ENCODE peak calls at places on chromosome 18, in ten cellular contexts. One of them, this sample, is unnamed.

GRCh38 chr18:44541159-44541558 is 139.5 kb upstream of the SETBP1 start:
- DNase-seq in small intestine: no peak
- DNase-seq in CD4-positive, alpha-beta T cell: no peak
- DNase-seq in mesendoderm: no peak
- DNase-seq in stomach: no peak
- DNase-seq in naive thymus-derived CD4-positive, alpha-beta T cell: no peak
- DNase-seq in GM23338: no peak
- DNase-seq in pancreas: no peak
- DNase-seq in effector memory CD4-positive, alpha-beta T cell: no peak
- DNase-seq in GM23248: no peak
- DNase-seq in this sample: no peak

GRCh38 chr18:44637210-44638051 is 43.3 kb upstream of the SETBP1 start:
- DNase-seq in small intestine: no peak
- DNase-seq in CD4-positive, alpha-beta T cell: no peak
- DNase-seq in mesendoderm: peak; percentile 73
- DNase-seq in stomach: no peak
- DNase-seq in naive thymus-derived CD4-positive, alpha-beta T cell: no peak
- DNase-seq in GM23338: no peak
- DNase-seq in pancreas: no peak
- DNase-seq in effector memory CD4-positive, alpha-beta T cell: no peak
- DNase-seq in GM23248: peak; percentile 70
- DNase-seq in this sample: no peak

GRCh38 chr18:28013064-28013463 is 163.9 kb downstream of the CDH2 start:
- DNase-seq in small intestine: no peak
- DNase-seq in CD4-positive, alpha-beta T cell: no peak
- DNase-seq in mesendoderm: no peak
- DNase-seq in stomach: no peak
- DNase-seq in naive thymus-derived CD4-positive, alpha-beta T cell: no peak
- DNase-seq in GM23338: peak; percentile 16
- DNase-seq in pancreas: no peak
- DNase-seq in effector memory CD4-positive, alpha-beta T cell: no peak
- DNase-seq in GM23248: peak; percentile 58
- DNase-seq in this sample: peak; percentile 23

GRCh38 chr18:8660316-8660715 is 45.0 kb upstream of the MTCL1 start:
- DNase-seq in small intestine: no peak
- DNase-seq in CD4-positive, alpha-beta T cell: no peak
- DNase-seq in mesendoderm: no peak
- DNase-seq in stomach: no peak
- DNase-seq in naive thymus-derived CD4-positive, alpha-beta T cell: no peak
- DNase-seq in GM23338: no peak
- DNase-seq in pancreas: no peak
- DNase-seq in effector memory CD4-positive, alpha-beta T cell: no peak
- DNase-seq in GM23248: peak; percentile 48
- DNase-seq in this sample: peak; percentile 18

GRCh38 chr18:2150566-2150965 is 420.7 kb downstream of the METTL4 start:
- DNase-seq in small intestine: no peak
- DNase-seq in CD4-positive, alpha-beta T cell: no peak
- DNase-seq in mesendoderm: no peak
- DNase-seq in stomach: no peak
- DNase-seq in naive thymus-derived CD4-positive, alpha-beta T cell: no peak
- DNase-seq in GM23338: no peak
- DNase-seq in pancreas: no peak
- DNase-seq in effector memory CD4-positive, alpha-beta T cell: no peak
- DNase-seq in GM23248: no peak
- DNase-seq in this sample: no peak

GRCh38 chr18:11309172-11309571 is 159.8 kb upstream of the PIEZO2 start:
- DNase-seq in small intestine: no peak
- DNase-seq in CD4-positive, alpha-beta T cell: no peak
- DNase-seq in mesendoderm: peak; percentile 61
- DNase-seq in stomach: no peak
- DNase-seq in naive thymus-derived CD4-positive, alpha-beta T cell: no peak
- DNase-seq in GM23338: peak; percentile 32
- DNase-seq in pancreas: no peak
- DNase-seq in effector memory CD4-positive, alpha-beta T cell: no peak
- DNase-seq in GM23248: peak; percentile 26
- DNase-seq in this sample: no peak

GRCh38 chr18:32373995-32374394 is 96.7 kb downstream of the GAREM1 start:
- DNase-seq in small intestine: peak; percentile 96
- DNase-seq in CD4-positive, alpha-beta T cell: no peak
- DNase-seq in mesendoderm: no peak
- DNase-seq in stomach: no peak
- DNase-seq in naive thymus-derived CD4-positive, alpha-beta T cell: no peak
- DNase-seq in GM23338: no peak
- DNase-seq in pancreas: peak; percentile 46
- DNase-seq in effector memory CD4-positive, alpha-beta T cell: no peak
- DNase-seq in GM23248: peak; percentile 40
- DNase-seq in this sample: peak; percentile 52

GRCh38 chr18:35491689-35492077 is 6.1 kb downstream of the INO80C start:
- DNase-seq in small intestine: no peak
- DNase-seq in CD4-positive, alpha-beta T cell: no peak
- DNase-seq in mesendoderm: peak; percentile 87
- DNase-seq in stomach: no peak
- DNase-seq in naive thymus-derived CD4-positive, alpha-beta T cell: no peak
- DNase-seq in GM23338: peak; percentile 82
- DNase-seq in pancreas: no peak
- DNase-seq in effector memory CD4-positive, alpha-beta T cell: no peak
- DNase-seq in GM23248: no peak
- DNase-seq in this sample: no peak

GRCh38 chr18:28802546-28802945 is 625.6 kb upstream of the CDH2 start:
- DNase-seq in small intestine: no peak
- DNase-seq in CD4-positive, alpha-beta T cell: no peak
- DNase-seq in mesendoderm: no peak
- DNase-seq in stomach: no peak
- DNase-seq in naive thymus-derived CD4-positive, alpha-beta T cell: no peak
- DNase-seq in GM23338: no peak
- DNase-seq in pancreas: no peak
- DNase-seq in effector memory CD4-positive, alpha-beta T cell: no peak
- DNase-seq in GM23248: peak; percentile 33
- DNase-seq in this sample: peak; percentile 47

GRCh38 chr18:57771183-57771582 is 31.9 kb downstream of the ATP8B1 start:
- DNase-seq in small intestine: peak; percentile 93
- DNase-seq in CD4-positive, alpha-beta T cell: no peak
- DNase-seq in mesendoderm: no peak
- DNase-seq in stomach: peak; percentile 50
- DNase-seq in naive thymus-derived CD4-positive, alpha-beta T cell: no peak
- DNase-seq in GM23338: peak; percentile 24
- DNase-seq in pancreas: no peak
- DNase-seq in effector memory CD4-positive, alpha-beta T cell: no peak
- DNase-seq in GM23248: no peak
- DNase-seq in this sample: no peak

GRCh38 chr18:40976050-40976449 is 979.0 kb upstream of the PIK3C3 start:
- DNase-seq in small intestine: no peak
- DNase-seq in CD4-positive, alpha-beta T cell: no peak
- DNase-seq in mesendoderm: no peak
- DNase-seq in stomach: no peak
- DNase-seq in naive thymus-derived CD4-positive, alpha-beta T cell: no peak
- DNase-seq in GM23338: no peak
- DNase-seq in pancreas: no peak
- DNase-seq in effector memory CD4-positive, alpha-beta T cell: no peak
- DNase-seq in GM23248: no peak
- DNase-seq in this sample: no peak

GRCh38 chr18:47775961-47776360 is 154.5 kb downstream of the SMAD2 start:
- DNase-seq in small intestine: no peak
- DNase-seq in CD4-positive, alpha-beta T cell: no peak
- DNase-seq in mesendoderm: peak; percentile 20
- DNase-seq in stomach: no peak
- DNase-seq in naive thymus-derived CD4-positive, alpha-beta T cell: no peak
- DNase-seq in GM23338: peak; percentile 40
- DNase-seq in pancreas: no peak
- DNase-seq in effector memory CD4-positive, alpha-beta T cell: no peak
- DNase-seq in GM23248: peak; percentile 14
- DNase-seq in this sample: peak; percentile 21

GRCh38 chr18:69936191-69936558 is 11.5 kb downstream of the CD226 start:
- DNase-seq in small intestine: peak; percentile 54
- DNase-seq in CD4-positive, alpha-beta T cell: no peak
- DNase-seq in mesendoderm: no peak
- DNase-seq in stomach: no peak
- DNase-seq in naive thymus-derived CD4-positive, alpha-beta T cell: no peak
- DNase-seq in GM23338: no peak
- DNase-seq in pancreas: peak; percentile 48
- DNase-seq in effector memory CD4-positive, alpha-beta T cell: no peak
- DNase-seq in GM23248: no peak
- DNase-seq in this sample: no peak

GRCh38 chr18:9987931-9988330 is 74.1 kb downstream of the VAPA start:
- DNase-seq in small intestine: no peak
- DNase-seq in CD4-positive, alpha-beta T cell: no peak
- DNase-seq in mesendoderm: no peak
- DNase-seq in stomach: peak; percentile 82
- DNase-seq in naive thymus-derived CD4-positive, alpha-beta T cell: no peak
- DNase-seq in GM23338: no peak
- DNase-seq in pancreas: no peak
- DNase-seq in effector memory CD4-positive, alpha-beta T cell: no peak
- DNase-seq in GM23248: no peak
- DNase-seq in this sample: no peak

GRCh38 chr18:75544496-75544895 is 117.0 kb upstream of the SMIM21 start:
- DNase-seq in small intestine: no peak
- DNase-seq in CD4-positive, alpha-beta T cell: no peak
- DNase-seq in mesendoderm: no peak
- DNase-seq in stomach: no peak
- DNase-seq in naive thymus-derived CD4-positive, alpha-beta T cell: no peak
- DNase-seq in GM23338: no peak
- DNase-seq in pancreas: no peak
- DNase-seq in effector memory CD4-positive, alpha-beta T cell: no peak
- DNase-seq in GM23248: peak; percentile 85
- DNase-seq in this sample: peak; percentile 59

DNA sequence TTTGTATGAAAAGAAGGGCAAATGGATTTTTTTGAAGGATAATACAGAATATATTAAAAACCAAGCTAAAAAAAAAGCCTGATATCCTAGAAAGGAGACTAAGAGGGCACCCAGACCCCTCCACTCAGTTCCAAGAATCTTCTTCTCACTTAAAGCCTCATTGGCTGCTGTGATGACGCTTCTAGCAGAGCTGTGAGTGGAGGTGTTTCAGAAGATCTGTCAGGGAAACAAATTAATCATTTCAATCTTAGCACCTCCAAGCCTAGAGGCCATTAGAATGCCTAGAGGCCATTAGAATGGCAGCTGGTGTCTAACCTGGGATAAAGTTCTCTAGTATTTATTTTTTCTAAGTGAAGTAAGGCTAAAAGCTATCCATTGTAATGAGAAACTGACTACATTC is 164.2 kb upstream of the TMEM200C start:
- DNase-seq in small intestine: no peak
- DNase-seq in CD4-positive, alpha-beta T cell: no peak
- DNase-seq in mesendoderm: peak; percentile 26
- DNase-seq in stomach: no peak
- DNase-seq in naive thymus-derived CD4-positive, alpha-beta T cell: no peak
- DNase-seq in GM23338: no peak
- DNase-seq in pancreas: no peak
- DNase-seq in effector memory CD4-positive, alpha-beta T cell: no peak
- DNase-seq in GM23248: no peak
- DNase-seq in this sample: no peak
- H3K27ac ChIP-seq in small intestine: no peak overlapping the region
- H3K27ac ChIP-seq in CD4-positive, alpha-beta T cell: no peak overlapping the region
- H3K27ac ChIP-seq in mesendoderm: no peak overlapping the region
- H3K27ac ChIP-seq in stomach: no peak overlapping the region
- H3K27ac ChIP-seq in naive thymus-derived CD4-positive, alpha-beta T cell: no peak overlapping the region
- H3K27ac ChIP-seq in GM23338: no peak overlapping the region
- H3K27ac ChIP-seq in pancreas: no peak overlapping the region
- H3K27ac ChIP-seq in effector memory CD4-positive, alpha-beta T cell: no peak overlapping the region
- H3K27ac ChIP-seq in GM23248: no peak overlapping the region
- H3K27ac ChIP-seq in this sample: no peak overlapping the region

GRCh38 chr18:79484661-79485621 is 89.2 kb downstream of the NFATC1 start:
- DNase-seq in small intestine: no peak
- DNase-seq in CD4-positive, alpha-beta T cell: no peak
- DNase-seq in mesendoderm: no peak
- DNase-seq in stomach: no peak
- DNase-seq in naive thymus-derived CD4-positive, alpha-beta T cell: no peak
- DNase-seq in GM23338: no peak
- DNase-seq in pancreas: peak; percentile 17
- DNase-seq in effector memory CD4-positive, alpha-beta T cell: no peak
- DNase-seq in GM23248: peak; percentile 99
- DNase-seq in this sample: peak; percentile 98
- H3K27ac ChIP-seq in small intestine: no peak overlapping the region
- H3K27ac ChIP-seq in CD4-positive, alpha-beta T cell: no peak overlapping the region
- H3K27ac ChIP-seq in mesendoderm: no peak overlapping the region
- H3K27ac ChIP-seq in stomach: no peak overlapping the region
- H3K27ac ChIP-seq in naive thymus-derived CD4-positive, alpha-beta T cell: no peak overlapping the region
- H3K27ac ChIP-seq in GM23338: no peak overlapping the region
- H3K27ac ChIP-seq in pancreas: no peak overlapping the region
- H3K27ac ChIP-seq in effector memory CD4-positive, alpha-beta T cell: no peak overlapping the region
- H3K27ac ChIP-seq in GM23248: peak overlapping the region; percentile 94
- H3K27ac ChIP-seq in this sample: peak overlapping the region; percentile 62

GRCh38 chr18:614980-615607 is 18.3 kb downstream of the CLUL1 start:
- DNase-seq in small intestine: no peak
- DNase-seq in CD4-positive, alpha-beta T cell: no peak
- DNase-seq in mesendoderm: no peak
- DNase-seq in stomach: no peak
- DNase-seq in naive thymus-derived CD4-positive, alpha-beta T cell: no peak
- DNase-seq in GM23338: no peak
- DNase-seq in pancreas: no peak
- DNase-seq in effector memory CD4-positive, alpha-beta T cell: no peak
- DNase-seq in GM23248: no peak
- DNase-seq in this sample: no peak

GRCh38 chr18:610214-610928 is 13.6 kb downstream of the CLUL1 start:
- DNase-seq in small intestine: no peak
- DNase-seq in CD4-positive, alpha-beta T cell: no peak
- DNase-seq in mesendoderm: no peak
- DNase-seq in stomach: no peak
- DNase-seq in naive thymus-derived CD4-positive, alpha-beta T cell: no peak
- DNase-seq in GM23338: no peak
- DNase-seq in pancreas: no peak
- DNase-seq in effector memory CD4-positive, alpha-beta T cell: no peak
- DNase-seq in GM23248: no peak
- DNase-seq in this sample: no peak

GRCh38 chr18:615773-616172 is 19.0 kb downstream of the CLUL1 start:
- DNase-seq in small intestine: peak; percentile 12
- DNase-seq in CD4-positive, alpha-beta T cell: no peak
- DNase-seq in mesendoderm: no peak
- DNase-seq in stomach: peak; percentile 28
- DNase-seq in naive thymus-derived CD4-positive, alpha-beta T cell: no peak
- DNase-seq in GM23338: no peak
- DNase-seq in pancreas: peak; percentile 60
- DNase-seq in effector memory CD4-positive, alpha-beta T cell: no peak
- DNase-seq in GM23248: peak; percentile 30
- DNase-seq in this sample: no peak

GRCh38 chr18:616380-616995 is 19.7 kb downstream of the CLUL1 start:
- DNase-seq in small intestine: peak; percentile 25
- DNase-seq in CD4-positive, alpha-beta T cell: no peak
- DNase-seq in mesendoderm: peak; percentile 41
- DNase-seq in stomach: no peak
- DNase-seq in naive thymus-derived CD4-positive, alpha-beta T cell: peak; percentile 29
- DNase-seq in GM23338: peak; percentile 71
- DNase-seq in pancreas: no peak
- DNase-seq in effector memory CD4-positive, alpha-beta T cell: no peak
- DNase-seq in GM23248: peak; percentile 82
- DNase-seq in this sample: peak; percentile 58

GRCh38 chr18:614193-614592 is 17.4 kb downstream of the CLUL1 start:
- DNase-seq in small intestine: no peak
- DNase-seq in CD4-positive, alpha-beta T cell: no peak
- DNase-seq in mesendoderm: no peak
- DNase-seq in stomach: no peak
- DNase-seq in naive thymus-derived CD4-positive, alpha-beta T cell: no peak
- DNase-seq in GM23338: no peak
- DNase-seq in pancreas: no peak
- DNase-seq in effector memory CD4-positive, alpha-beta T cell: no peak
- DNase-seq in GM23248: no peak
- DNase-seq in this sample: no peak
- H3K27ac ChIP-seq in small intestine: no peak overlapping the region
- H3K27ac ChIP-seq in CD4-positive, alpha-beta T cell: no peak overlapping the region
- H3K27ac ChIP-seq in mesendoderm: no peak overlapping the region
- H3K27ac ChIP-seq in stomach: no peak overlapping the region
- H3K27ac ChIP-seq in naive thymus-derived CD4-positive, alpha-beta T cell: no peak overlapping the region
- H3K27ac ChIP-seq in GM23338: no peak overlapping the region
- H3K27ac ChIP-seq in pancreas: no peak overlapping the region
- H3K27ac ChIP-seq in effector memory CD4-positive, alpha-beta T cell: no peak overlapping the region
- H3K27ac ChIP-seq in GM23248: no peak overlapping the region
- H3K27ac ChIP-seq in this sample: no peak overlapping the region

GRCh38 chr18:24199563-24199962 is 60.7 kb downstream of the CABYR start:
- DNase-seq in small intestine: no peak
- DNase-seq in CD4-positive, alpha-beta T cell: no peak
- DNase-seq in mesendoderm: peak; percentile 19
- DNase-seq in stomach: no peak
- DNase-seq in naive thymus-derived CD4-positive, alpha-beta T cell: no peak
- DNase-seq in GM23338: no peak
- DNase-seq in pancreas: no peak
- DNase-seq in effector memory CD4-positive, alpha-beta T cell: no peak
- DNase-seq in GM23248: no peak
- DNase-seq in this sample: no peak
- H3K27ac ChIP-seq in small intestine: no peak overlapping the region
- H3K27ac ChIP-seq in CD4-positive, alpha-beta T cell: no peak overlapping the region
- H3K27ac ChIP-seq in mesendoderm: no peak overlapping the region
- H3K27ac ChIP-seq in stomach: no peak overlapping the region
- H3K27ac ChIP-seq in naive thymus-derived CD4-positive, alpha-beta T cell: no peak overlapping the region
- H3K27ac ChIP-seq in GM23338: no peak overlapping the region
- H3K27ac ChIP-seq in pancreas: no peak overlapping the region
- H3K27ac ChIP-seq in effector memory CD4-positive, alpha-beta T cell: no peak overlapping the region
- H3K27ac ChIP-seq in GM23248: no peak overlapping the region
- H3K27ac ChIP-seq in this sample: no peak overlapping the region

This sample was measured in IMR-90.